ENCODE peak calls at places on chromosomes 3 and 15, in five cellular contexts. I, N, W, B and T are unnamed samples.
A peak's percentile ranks its signal among the peaks of the same experiment; 100 is the strongest.

GRCh38 chr3:173750095-173750494 is 352.6 kb downstream of the NLGN1 start:
- DNase-seq in I (no peak), N (peak; percentile 38), B (no peak), W (no peak), T (peak; percentile 46)

GRCh38 chr15:72902245-72902928 is 118.8 kb upstream of the ADPGK start:
- DNase-seq in B (no peak), W (peak; percentile 52), I (no peak), N (peak; percentile 81), T (peak; percentile 34)

GRCh38 chr3:14137445-14137844 is 12.6 kb downstream of the TMEM43 start:
- DNase-seq in N (peak; percentile 31), B (no peak), W (no peak), I (no peak), T (no peak)

GRCh38 chr3:40387001-40387894 is at the start of gene ENTPD3:
- DNase-seq in N (no peak), B (no peak), W (peak; percentile 78), I (no peak), T (no peak)

GRCh38 chr15:71259866-71260265 is 144.6 kb downstream of the THSD4 start:
- DNase-seq in W (no peak), N (no peak), I (no peak), B (no peak), T (no peak)

GRCh38 chr3:35648347-35648746 is 9.0 kb downstream of the ARPP21 start:
- DNase-seq in N (no peak), I (no peak), W (no peak), B (no peak), T (peak; percentile 59)

GRCh38 chr3:10609134-10609533 is 103.7 kb upstream of the ATP2B2 start:
- DNase-seq in W (no peak), N (no peak), I (peak; percentile 34), B (no peak), T (no peak)

GRCh38 chr15:89993344-89993743 is 7.8 kb upstream of the ZNF710 start:
- DNase-seq in W (no peak), I (no peak), N (no peak), B (no peak), T (no peak)

GRCh38 chr15:60737217-60737616 is 258.3 kb upstream of the ICE2 start:
- DNase-seq in I (no peak), B (no peak), N (no peak), W (no peak), T (no peak)

GRCh38 chr3:85068911-85069310 is 110.1 kb downstream of the CADM2 start:
- DNase-seq in W (no peak), I (no peak), N (no peak), B (no peak), T (no peak)

GRCh38 chr3:61202086-61202485 is 49.2 kb downstream of the FHIT start:
- DNase-seq in I (no peak), B (no peak), N (no peak), W (no peak), T (no peak)

GRCh38 chr15:45958924-45959323 is 324.1 kb downstream of the SQOR start:
- DNase-seq in N (no peak), W (no peak), B (no peak), I (no peak), T (no peak)

GRCh38 chr3:27467545-27467944 is 16.6 kb downstream of the SLC4A7 start:
- DNase-seq in W (no peak), I (no peak), B (no peak), N (peak; percentile 62), T (peak; percentile 81)

GRCh38 chr3:127706785-127707351 is 34.1 kb downstream of the ABTB1 start:
- DNase-seq in B (no peak), W (peak; percentile 31), N (no peak), I (peak; percentile 16), T (no peak)

GRCh38 chr3:35064761-35065160 is 574.6 kb upstream of the ARPP21 start:
- DNase-seq in B (no peak), W (no peak), N (no peak), I (no peak), T (no peak)

DNA sequence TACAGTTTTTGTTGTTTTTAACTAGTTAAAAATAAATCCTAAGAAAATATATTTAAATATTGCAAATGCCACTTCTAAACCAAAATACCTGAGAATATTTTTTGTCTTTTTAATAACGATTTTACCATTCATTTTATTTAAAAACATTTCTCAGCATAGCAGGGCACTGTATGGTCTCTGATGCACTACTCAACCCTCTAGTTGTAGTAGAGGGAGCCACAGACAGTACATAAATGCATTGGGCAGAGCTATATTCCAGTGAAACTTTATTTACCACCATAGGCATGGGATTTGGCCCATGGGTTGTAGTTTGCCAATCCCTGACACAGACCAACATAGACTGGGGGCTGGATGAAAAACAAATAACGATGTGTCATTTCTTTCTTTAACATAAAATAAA is 214.4 kb upstream of the UBE2E1 start:
- DNase-seq in N (no peak), B (no peak), W (no peak), I (no peak), T (no peak)
- H3K4me3 ChIP-seq in N (no peak overlapping the region), B (no peak overlapping the region), W (no peak overlapping the region), I (no peak overlapping the region), T (no peak overlapping the region)

DNA sequence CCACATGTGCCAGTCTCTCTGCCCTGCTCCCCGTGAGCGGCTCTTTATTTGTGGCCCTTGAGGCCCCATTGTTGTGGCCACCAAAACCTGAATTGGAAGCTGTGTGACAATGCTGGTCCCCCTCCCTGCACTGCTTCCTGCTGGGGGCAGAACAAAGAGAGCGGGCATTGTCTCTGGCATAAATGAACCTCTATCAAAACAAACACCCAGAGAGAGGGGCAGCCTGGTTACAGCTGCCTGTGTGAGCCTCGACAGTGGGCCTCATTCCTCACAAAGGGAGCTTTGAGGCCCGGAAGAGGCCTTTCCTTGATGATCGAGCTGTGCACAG is 152.9 kb downstream of the IGF1R start:
- DNase-seq in N (no peak), B (no peak), I (peak; percentile 92), W (no peak), T (no peak)
- H3K4me3 ChIP-seq in N (no peak overlapping the region), B (no peak overlapping the region), I (peak overlapping the region; percentile 26), W (no peak overlapping the region), T (no peak overlapping the region)

DNA sequence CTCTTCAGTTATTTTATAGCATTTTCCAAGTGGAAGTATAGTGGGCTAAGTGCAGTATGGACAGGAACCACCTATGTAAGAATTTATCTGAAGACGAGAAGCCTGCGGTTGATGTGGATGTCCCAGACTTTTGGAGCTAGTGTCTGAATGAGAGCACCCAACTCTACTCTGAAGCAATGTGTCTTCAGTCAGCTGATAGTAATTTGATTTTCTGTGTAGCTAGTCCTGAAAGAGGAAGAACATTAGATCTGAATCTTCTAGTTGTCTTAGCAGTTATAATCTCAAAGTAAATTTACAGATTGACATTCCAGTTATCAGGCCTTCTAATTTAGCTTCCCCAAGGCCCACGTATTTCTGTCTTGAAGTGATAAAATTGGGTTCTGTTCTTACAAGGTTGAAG is 1.4 kb downstream of the TCAIM start:
- DNase-seq in N (no peak), I (no peak), B (no peak), W (no peak), T (no peak)
- H3K4me3 ChIP-seq in N (no peak overlapping the region), I (peak overlapping the region; percentile 81), B (peak overlapping the region; percentile 87), W (peak overlapping the region; percentile 70), T (peak overlapping the region; percentile 89)

GRCh38 chr15:28876845-28877185 is 9.0 kb upstream of the APBA2 start:
- DNase-seq in N (no peak), W (no peak), B (no peak), I (no peak), T (no peak)

GRCh38 chr15:28873585-28874139 is 12.1 kb upstream of the APBA2 start:
- DNase-seq in W (no peak), I (peak; percentile 27), B (no peak), N (no peak), T (peak; percentile 56)

GRCh38 chr15:28875461-28875965 is 10.3 kb upstream of the APBA2 start:
- DNase-seq in W (no peak), I (no peak), B (no peak), N (no peak), T (no peak)

GRCh38 chr15:28878209-28878608 is 7.6 kb upstream of the APBA2 start:
- DNase-seq in I (no peak), N (no peak), B (no peak), W (no peak), T (no peak)

GRCh38 chr15:28876131-28876844 is 9.5 kb upstream of the APBA2 start:
- DNase-seq in W (no peak), N (no peak), I (no peak), B (no peak), T (no peak)
- H3K4me3 ChIP-seq in W (no peak overlapping the region), N (no peak overlapping the region), I (no peak overlapping the region), B (no peak overlapping the region), T (no peak overlapping the region)

GRCh38 chr3:36763850-36764703 is at the start of gene DCLK3:
- DNase-seq in N (no peak), W (no peak), I (no peak), B (no peak), T (no peak)
- H3K4me3 ChIP-seq in N (no peak within 1 kb of the TSS), W (peak within 1 kb of the TSS; percentile 40), I (peak within 1 kb of the TSS; percentile 38), B (no peak within 1 kb of the TSS), T (peak within 1 kb of the TSS; percentile 13)

GRCh38 chr15:43777293-43777819 is 590 bp upstream of the ELL3 start:
- DNase-seq in W (peak; percentile 88), I (peak; percentile 54), B (peak; percentile 78), N (peak; percentile 76), T (peak; percentile 70)

GRCh38 chr15:43776101-43776717 is 557 bp downstream of the ELL3 start:
- DNase-seq in B (peak; percentile 66), N (no peak), W (peak; percentile 52), I (no peak), T (no peak)

GRCh38 chr15:43774062-43774461 is 2.7 kb downstream of the ELL3 start:
- DNase-seq in N (no peak), B (no peak), I (no peak), W (no peak), T (no peak)

GRCh38 chr15:43776718-43777292 is at the start of gene ELL3:
- DNase-seq in W (peak; percentile 89), N (peak; percentile 64), B (no peak), I (no peak), T (peak; percentile 52)

DNA sequence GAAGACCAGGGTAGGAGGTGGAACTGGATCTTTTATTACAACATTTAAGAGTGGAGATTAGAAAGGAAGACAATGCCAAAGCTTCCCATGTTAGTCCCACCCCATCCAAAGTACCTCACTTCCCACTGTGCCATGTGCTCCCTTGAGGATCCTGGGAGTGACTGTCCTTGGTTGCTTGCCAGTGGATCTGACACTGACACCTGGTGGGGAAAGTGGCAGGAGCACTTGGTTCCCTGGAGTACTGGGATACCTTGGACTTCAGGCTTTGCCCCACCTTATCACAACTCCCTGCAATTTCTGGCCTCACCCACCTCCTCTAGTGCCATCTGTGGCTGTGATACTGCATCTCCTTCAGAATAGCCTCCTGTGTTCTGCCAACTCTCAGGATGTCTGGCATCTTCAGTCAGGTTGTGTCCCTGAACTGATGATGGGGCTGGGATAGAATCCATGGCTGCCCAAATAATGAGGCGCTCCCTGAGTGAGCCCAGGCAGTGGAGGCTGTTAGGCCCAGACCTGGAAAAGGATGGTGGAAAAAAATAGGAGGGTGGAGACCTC is 1.3 kb downstream of the ELL3 start:
- DNase-seq in N (peak; percentile 59), B (no peak), I (no peak), W (no peak), T (no peak)
- H3K4me3 ChIP-seq in N (no peak overlapping the region), B (peak overlapping the region; percentile 78), I (peak overlapping the region; percentile 70), W (peak overlapping the region; percentile 78), T (no peak overlapping the region)

GRCh38 chr15:65354835-65355172 is 23.0 kb downstream of the IGDCC3 start:
- DNase-seq in I (no peak), N (no peak), W (no peak), B (no peak), T (no peak)
- H3K4me3 ChIP-seq in I (peak overlapping the region; percentile 57), N (no peak overlapping the region), W (no peak overlapping the region), B (no peak overlapping the region), T (no peak overlapping the region)